ENCODE peak calls at places on chromosomes 1 and 21, in nine cellular contexts. One of them, this sample, is unnamed.

GRCh38 chr1:229217716-229218115 is 53.2 kb upstream of the RAB4A start:
- DNase-seq in SK-MEL-5: peak; percentile 40
- DNase-seq in stimulated activated CD8-positive, alpha-beta memory T cell treated with anti-CD3 and anti-CD28 coated beads, Interleukin-4, amount 100 ng/mL, for 24 hours: no peak
- DNase-seq in stimulated activated CD4-positive, alpha-beta T cell treated with anti-CD3 and anti-CD28 coated beads, Interleukin-2, amount 100 ng/mL, for 48 hours: no peak
- DNase-seq in WTC11: no peak
- DNase-seq in MM.1S: no peak
- DNase-seq in GM20000: no peak
- DNase-seq in activated T-cell treated with anti-CD3 and anti-CD28 coated beads, Interleukin-2, amount 50 U/mL, for 1 hour: no peak
- DNase-seq in Right ventricle myocardium inferior: no peak
- DNase-seq in this sample: no peak

GRCh38 chr1:30187413-30188023 is 535.9 kb downstream of the MATN1 start:
- DNase-seq in SK-MEL-5: no peak
- DNase-seq in stimulated activated CD8-positive, alpha-beta memory T cell treated with anti-CD3 and anti-CD28 coated beads, Interleukin-4, amount 100 ng/mL, for 24 hours: no peak
- DNase-seq in stimulated activated CD4-positive, alpha-beta T cell treated with anti-CD3 and anti-CD28 coated beads, Interleukin-2, amount 100 ng/mL, for 48 hours: no peak
- DNase-seq in WTC11: no peak
- DNase-seq in MM.1S: no peak
- DNase-seq in GM20000: no peak
- DNase-seq in activated T-cell treated with anti-CD3 and anti-CD28 coated beads, Interleukin-2, amount 50 U/mL, for 1 hour: no peak
- DNase-seq in Right ventricle myocardium inferior: no peak
- DNase-seq in this sample: no peak

GRCh38 chr1:201890223-201890622 is 1.5 kb downstream of the SHISA4 start:
- DNase-seq in SK-MEL-5: no peak
- DNase-seq in stimulated activated CD8-positive, alpha-beta memory T cell treated with anti-CD3 and anti-CD28 coated beads, Interleukin-4, amount 100 ng/mL, for 24 hours: no peak
- DNase-seq in stimulated activated CD4-positive, alpha-beta T cell treated with anti-CD3 and anti-CD28 coated beads, Interleukin-2, amount 100 ng/mL, for 48 hours: no peak
- DNase-seq in WTC11: no peak
- DNase-seq in MM.1S: no peak
- DNase-seq in GM20000: no peak
- DNase-seq in activated T-cell treated with anti-CD3 and anti-CD28 coated beads, Interleukin-2, amount 50 U/mL, for 1 hour: no peak
- DNase-seq in Right ventricle myocardium inferior: no peak
- DNase-seq in this sample: no peak

GRCh38 chr21:45027241-45028196 is 46.9 kb upstream of the ADARB1 start:
- DNase-seq in SK-MEL-5: no peak
- DNase-seq in stimulated activated CD8-positive, alpha-beta memory T cell treated with anti-CD3 and anti-CD28 coated beads, Interleukin-4, amount 100 ng/mL, for 24 hours: no peak
- DNase-seq in stimulated activated CD4-positive, alpha-beta T cell treated with anti-CD3 and anti-CD28 coated beads, Interleukin-2, amount 100 ng/mL, for 48 hours: no peak
- DNase-seq in WTC11: no peak
- DNase-seq in MM.1S: no peak
- DNase-seq in GM20000: peak; percentile 16
- DNase-seq in activated T-cell treated with anti-CD3 and anti-CD28 coated beads, Interleukin-2, amount 50 U/mL, for 1 hour: peak; percentile 11
- DNase-seq in Right ventricle myocardium inferior: no peak
- DNase-seq in this sample: no peak

GRCh38 chr21:45460611-45461368 is 55.8 kb downstream of the COL18A1 start:
- DNase-seq in SK-MEL-5: no peak
- DNase-seq in stimulated activated CD8-positive, alpha-beta memory T cell treated with anti-CD3 and anti-CD28 coated beads, Interleukin-4, amount 100 ng/mL, for 24 hours: no peak
- DNase-seq in stimulated activated CD4-positive, alpha-beta T cell treated with anti-CD3 and anti-CD28 coated beads, Interleukin-2, amount 100 ng/mL, for 48 hours: no peak
- DNase-seq in WTC11: no peak
- DNase-seq in MM.1S: no peak
- DNase-seq in GM20000: no peak
- DNase-seq in activated T-cell treated with anti-CD3 and anti-CD28 coated beads, Interleukin-2, amount 50 U/mL, for 1 hour: no peak
- DNase-seq in Right ventricle myocardium inferior: no peak
- DNase-seq in this sample: peak; percentile 93

GRCh38 chr1:37667023-37667769 is 25.1 kb upstream of the CDCA8 start:
- DNase-seq in SK-MEL-5: no peak
- DNase-seq in stimulated activated CD8-positive, alpha-beta memory T cell treated with anti-CD3 and anti-CD28 coated beads, Interleukin-4, amount 100 ng/mL, for 24 hours: no peak
- DNase-seq in stimulated activated CD4-positive, alpha-beta T cell treated with anti-CD3 and anti-CD28 coated beads, Interleukin-2, amount 100 ng/mL, for 48 hours: no peak
- DNase-seq in WTC11: no peak
- DNase-seq in MM.1S: no peak
- DNase-seq in GM20000: no peak
- DNase-seq in activated T-cell treated with anti-CD3 and anti-CD28 coated beads, Interleukin-2, amount 50 U/mL, for 1 hour: no peak
- DNase-seq in Right ventricle myocardium inferior: no peak
- DNase-seq in this sample: no peak

GRCh38 chr1:36542962-36543515 is 60.3 kb upstream of the CSF3R start:
- DNase-seq in SK-MEL-5: peak; percentile 26
- DNase-seq in stimulated activated CD8-positive, alpha-beta memory T cell treated with anti-CD3 and anti-CD28 coated beads, Interleukin-4, amount 100 ng/mL, for 24 hours: no peak
- DNase-seq in stimulated activated CD4-positive, alpha-beta T cell treated with anti-CD3 and anti-CD28 coated beads, Interleukin-2, amount 100 ng/mL, for 48 hours: no peak
- DNase-seq in WTC11: peak; percentile 50
- DNase-seq in MM.1S: no peak
- DNase-seq in GM20000: no peak
- DNase-seq in activated T-cell treated with anti-CD3 and anti-CD28 coated beads, Interleukin-2, amount 50 U/mL, for 1 hour: no peak
- DNase-seq in Right ventricle myocardium inferior: no peak
- DNase-seq in this sample: no peak

GRCh38 chr1:237888143-237888542 is 2.6 kb downstream of the ZP4 start:
- DNase-seq in SK-MEL-5: no peak
- DNase-seq in stimulated activated CD8-positive, alpha-beta memory T cell treated with anti-CD3 and anti-CD28 coated beads, Interleukin-4, amount 100 ng/mL, for 24 hours: no peak
- DNase-seq in stimulated activated CD4-positive, alpha-beta T cell treated with anti-CD3 and anti-CD28 coated beads, Interleukin-2, amount 100 ng/mL, for 48 hours: no peak
- DNase-seq in WTC11: no peak
- DNase-seq in MM.1S: no peak
- DNase-seq in GM20000: no peak
- DNase-seq in activated T-cell treated with anti-CD3 and anti-CD28 coated beads, Interleukin-2, amount 50 U/mL, for 1 hour: no peak
- DNase-seq in Right ventricle myocardium inferior: no peak
- DNase-seq in this sample: no peak

GRCh38 chr21:44939532-44940115 is at the start of gene SLX9:
- DNase-seq in SK-MEL-5: peak; percentile 66
- DNase-seq in stimulated activated CD8-positive, alpha-beta memory T cell treated with anti-CD3 and anti-CD28 coated beads, Interleukin-4, amount 100 ng/mL, for 24 hours: peak; percentile 72
- DNase-seq in stimulated activated CD4-positive, alpha-beta T cell treated with anti-CD3 and anti-CD28 coated beads, Interleukin-2, amount 100 ng/mL, for 48 hours: peak; percentile 82
- DNase-seq in WTC11: peak; percentile 80
- DNase-seq in MM.1S: peak; percentile 92
- DNase-seq in GM20000: peak; percentile 97
- DNase-seq in activated T-cell treated with anti-CD3 and anti-CD28 coated beads, Interleukin-2, amount 50 U/mL, for 1 hour: peak; percentile 86
- DNase-seq in Right ventricle myocardium inferior: peak; percentile 87
- DNase-seq in this sample: peak; percentile 78

GRCh38 chr1:210231846-210232523 is 611 bp upstream of the SERTAD4 start:
- DNase-seq in SK-MEL-5: peak; percentile 19
- DNase-seq in stimulated activated CD8-positive, alpha-beta memory T cell treated with anti-CD3 and anti-CD28 coated beads, Interleukin-4, amount 100 ng/mL, for 24 hours: no peak
- DNase-seq in stimulated activated CD4-positive, alpha-beta T cell treated with anti-CD3 and anti-CD28 coated beads, Interleukin-2, amount 100 ng/mL, for 48 hours: no peak
- DNase-seq in WTC11: no peak
- DNase-seq in MM.1S: no peak
- DNase-seq in GM20000: no peak
- DNase-seq in activated T-cell treated with anti-CD3 and anti-CD28 coated beads, Interleukin-2, amount 50 U/mL, for 1 hour: no peak
- DNase-seq in Right ventricle myocardium inferior: no peak
- DNase-seq in this sample: peak; percentile 65

GRCh38 chr1:235631816-235632215 is 17.8 kb downstream of the GNG4 start:
- DNase-seq in SK-MEL-5: no peak
- DNase-seq in stimulated activated CD8-positive, alpha-beta memory T cell treated with anti-CD3 and anti-CD28 coated beads, Interleukin-4, amount 100 ng/mL, for 24 hours: no peak
- DNase-seq in stimulated activated CD4-positive, alpha-beta T cell treated with anti-CD3 and anti-CD28 coated beads, Interleukin-2, amount 100 ng/mL, for 48 hours: no peak
- DNase-seq in WTC11: no peak
- DNase-seq in MM.1S: no peak
- DNase-seq in GM20000: no peak
- DNase-seq in activated T-cell treated with anti-CD3 and anti-CD28 coated beads, Interleukin-2, amount 50 U/mL, for 1 hour: no peak
- DNase-seq in Right ventricle myocardium inferior: no peak
- DNase-seq in this sample: no peak

GRCh38 chr1:76463278-76463677 is 388.7 kb downstream of the ST6GALNAC3 start:
- DNase-seq in SK-MEL-5: no peak
- DNase-seq in stimulated activated CD8-positive, alpha-beta memory T cell treated with anti-CD3 and anti-CD28 coated beads, Interleukin-4, amount 100 ng/mL, for 24 hours: no peak
- DNase-seq in stimulated activated CD4-positive, alpha-beta T cell treated with anti-CD3 and anti-CD28 coated beads, Interleukin-2, amount 100 ng/mL, for 48 hours: no peak
- DNase-seq in WTC11: no peak
- DNase-seq in MM.1S: no peak
- DNase-seq in GM20000: no peak
- DNase-seq in activated T-cell treated with anti-CD3 and anti-CD28 coated beads, Interleukin-2, amount 50 U/mL, for 1 hour: no peak
- DNase-seq in Right ventricle myocardium inferior: no peak
- DNase-seq in this sample: peak; percentile 14

GRCh38 chr1:174912243-174912642 is 87.5 kb upstream of the CACYBP start:
- DNase-seq in SK-MEL-5: no peak
- DNase-seq in stimulated activated CD8-positive, alpha-beta memory T cell treated with anti-CD3 and anti-CD28 coated beads, Interleukin-4, amount 100 ng/mL, for 24 hours: peak; percentile 9
- DNase-seq in stimulated activated CD4-positive, alpha-beta T cell treated with anti-CD3 and anti-CD28 coated beads, Interleukin-2, amount 100 ng/mL, for 48 hours: peak; percentile 12
- DNase-seq in WTC11: no peak
- DNase-seq in MM.1S: no peak
- DNase-seq in GM20000: no peak
- DNase-seq in activated T-cell treated with anti-CD3 and anti-CD28 coated beads, Interleukin-2, amount 50 U/mL, for 1 hour: no peak
- DNase-seq in Right ventricle myocardium inferior: no peak
- DNase-seq in this sample: no peak